ENCODE peak calls at places on chromosome 13, in eight cellular contexts. One of them, this sample, is unnamed.

GRCh38 chr13:30735025-30735967 is at the start of gene ALOX5AP:
- DNase-seq in hypothalamus: no peak
- DNase-seq in midbrain: no peak
- DNase-seq in activated CD8-positive, alpha-beta memory T cell treated with anti-CD3 and anti-CD28 coated beads for 48 hours: no peak
- DNase-seq in GM10248: peak
- DNase-seq in activated T-helper 1 cell treated with anti-CD3 and anti-CD28 coated beads, Interleukin-12 subunit alpha, Interleukin-12 subunit beta, Interleukin-2, Interleukin-4 antibody, amounts not matched to agents 30 ng/mL and 10 ng/mL and 1 ng/mL, durations not matched to agents 14 hours and 24 hours and 36 hours: no peak
- DNase-seq in LoVo: no peak
- DNase-seq in GM12891: peak
- DNase-seq in this sample: peak

GRCh38 chr13:39599842-39600241 is 3.2 kb downstream of the LHFPL6 start:
- DNase-seq in hypothalamus: no peak
- DNase-seq in activated CD8-positive, alpha-beta memory T cell treated with anti-CD3 and anti-CD28 coated beads for 48 hours: no peak
- DNase-seq in GM10248: no peak
- DNase-seq in midbrain: no peak
- DNase-seq in LoVo: no peak
- DNase-seq in activated T-helper 1 cell treated with anti-CD3 and anti-CD28 coated beads, Interleukin-12 subunit alpha, Interleukin-12 subunit beta, Interleukin-2, Interleukin-4 antibody, amounts not matched to agents 30 ng/mL and 10 ng/mL and 1 ng/mL, durations not matched to agents 14 hours and 24 hours and 36 hours: no peak
- DNase-seq in GM12891: no peak
- DNase-seq in this sample: no peak

GRCh38 chr13:20221772-20222171 is 10.3 kb downstream of the GJB6 start:
- DNase-seq in GM12891: no peak
- DNase-seq in midbrain: no peak
- DNase-seq in hypothalamus: no peak
- DNase-seq in activated T-helper 1 cell treated with anti-CD3 and anti-CD28 coated beads, Interleukin-12 subunit alpha, Interleukin-12 subunit beta, Interleukin-2, Interleukin-4 antibody, amounts not matched to agents 30 ng/mL and 10 ng/mL and 1 ng/mL, durations not matched to agents 14 hours and 24 hours and 36 hours: no peak
- DNase-seq in GM10248: no peak
- DNase-seq in activated CD8-positive, alpha-beta memory T cell treated with anti-CD3 and anti-CD28 coated beads for 48 hours: no peak
- DNase-seq in LoVo: no peak
- DNase-seq in this sample: no peak

GRCh38 chr13:84237181-84237580 is 354.9 kb upstream of the SLITRK1 start:
- DNase-seq in LoVo: no peak
- DNase-seq in GM10248: no peak
- DNase-seq in GM12891: no peak
- DNase-seq in midbrain: no peak
- DNase-seq in activated T-helper 1 cell treated with anti-CD3 and anti-CD28 coated beads, Interleukin-12 subunit alpha, Interleukin-12 subunit beta, Interleukin-2, Interleukin-4 antibody, amounts not matched to agents 30 ng/mL and 10 ng/mL and 1 ng/mL, durations not matched to agents 14 hours and 24 hours and 36 hours: no peak
- DNase-seq in hypothalamus: no peak
- DNase-seq in activated CD8-positive, alpha-beta memory T cell treated with anti-CD3 and anti-CD28 coated beads for 48 hours: no peak
- DNase-seq in this sample: no peak

GRCh38 chr13:30745917-30746686 is 10.8 kb downstream of the ALOX5AP start:
- DNase-seq in activated T-helper 1 cell treated with anti-CD3 and anti-CD28 coated beads, Interleukin-12 subunit alpha, Interleukin-12 subunit beta, Interleukin-2, Interleukin-4 antibody, amounts not matched to agents 30 ng/mL and 10 ng/mL and 1 ng/mL, durations not matched to agents 14 hours and 24 hours and 36 hours: no peak
- DNase-seq in GM10248: no peak
- DNase-seq in hypothalamus: no peak
- DNase-seq in LoVo: no peak
- DNase-seq in activated CD8-positive, alpha-beta memory T cell treated with anti-CD3 and anti-CD28 coated beads for 48 hours: no peak
- DNase-seq in midbrain: no peak
- DNase-seq in GM12891: no peak
- DNase-seq in this sample: no peak

GRCh38 chr13:110354715-110355473 is 47.8 kb downstream of the COL4A2 start:
- DNase-seq in activated T-helper 1 cell treated with anti-CD3 and anti-CD28 coated beads, Interleukin-12 subunit alpha, Interleukin-12 subunit beta, Interleukin-2, Interleukin-4 antibody, amounts not matched to agents 30 ng/mL and 10 ng/mL and 1 ng/mL, durations not matched to agents 14 hours and 24 hours and 36 hours: no peak
- DNase-seq in activated CD8-positive, alpha-beta memory T cell treated with anti-CD3 and anti-CD28 coated beads for 48 hours: no peak
- DNase-seq in GM12891: no peak
- DNase-seq in LoVo: no peak
- DNase-seq in GM10248: peak
- DNase-seq in hypothalamus: no peak
- DNase-seq in midbrain: no peak
- DNase-seq in this sample: no peak

GRCh38 chr13:21232196-21232595 is 55.7 kb downstream of the MRPL57 start:
- DNase-seq in midbrain: no peak
- DNase-seq in GM12891: no peak
- DNase-seq in activated CD8-positive, alpha-beta memory T cell treated with anti-CD3 and anti-CD28 coated beads for 48 hours: no peak
- DNase-seq in activated T-helper 1 cell treated with anti-CD3 and anti-CD28 coated beads, Interleukin-12 subunit alpha, Interleukin-12 subunit beta, Interleukin-2, Interleukin-4 antibody, amounts not matched to agents 30 ng/mL and 10 ng/mL and 1 ng/mL, durations not matched to agents 14 hours and 24 hours and 36 hours: no peak
- DNase-seq in GM10248: no peak
- DNase-seq in hypothalamus: no peak
- DNase-seq in LoVo: no peak
- DNase-seq in this sample: no peak

GRCh38 chr13:20431687-20432384 is 93.8 kb downstream of the CRYL1 start:
- DNase-seq in LoVo: no peak
- DNase-seq in GM12891: no peak
- DNase-seq in activated T-helper 1 cell treated with anti-CD3 and anti-CD28 coated beads, Interleukin-12 subunit alpha, Interleukin-12 subunit beta, Interleukin-2, Interleukin-4 antibody, amounts not matched to agents 30 ng/mL and 10 ng/mL and 1 ng/mL, durations not matched to agents 14 hours and 24 hours and 36 hours: no peak
- DNase-seq in activated CD8-positive, alpha-beta memory T cell treated with anti-CD3 and anti-CD28 coated beads for 48 hours: no peak
- DNase-seq in midbrain: no peak
- DNase-seq in hypothalamus: no peak
- DNase-seq in GM10248: no peak
- DNase-seq in this sample: no peak

GRCh38 chr13:89568276-89568675 is 1779.2 kb upstream of the MIR17HG start:
- DNase-seq in LoVo: no peak
- DNase-seq in GM12891: no peak
- DNase-seq in hypothalamus: no peak
- DNase-seq in midbrain: no peak
- DNase-seq in activated T-helper 1 cell treated with anti-CD3 and anti-CD28 coated beads, Interleukin-12 subunit alpha, Interleukin-12 subunit beta, Interleukin-2, Interleukin-4 antibody, amounts not matched to agents 30 ng/mL and 10 ng/mL and 1 ng/mL, durations not matched to agents 14 hours and 24 hours and 36 hours: no peak
- DNase-seq in activated CD8-positive, alpha-beta memory T cell treated with anti-CD3 and anti-CD28 coated beads for 48 hours: no peak
- DNase-seq in GM10248: no peak
- DNase-seq in this sample: no peak

GRCh38 chr13:60332682-60333081 is 64.3 kb upstream of the TDRD3 start:
- DNase-seq in GM12891: no peak
- DNase-seq in midbrain: no peak
- DNase-seq in activated CD8-positive, alpha-beta memory T cell treated with anti-CD3 and anti-CD28 coated beads for 48 hours: no peak
- DNase-seq in GM10248: no peak
- DNase-seq in LoVo: no peak
- DNase-seq in activated T-helper 1 cell treated with anti-CD3 and anti-CD28 coated beads, Interleukin-12 subunit alpha, Interleukin-12 subunit beta, Interleukin-2, Interleukin-4 antibody, amounts not matched to agents 30 ng/mL and 10 ng/mL and 1 ng/mL, durations not matched to agents 14 hours and 24 hours and 36 hours: no peak
- DNase-seq in hypothalamus: no peak
- DNase-seq in this sample: no peak

GRCh38 chr13:110520431-110521295 is 40.9 kb downstream of the RAB20 start:
- DNase-seq in hypothalamus: peak
- DNase-seq in midbrain: peak
- DNase-seq in activated CD8-positive, alpha-beta memory T cell treated with anti-CD3 and anti-CD28 coated beads for 48 hours: no peak
- DNase-seq in LoVo: no peak
- DNase-seq in GM12891: no peak
- DNase-seq in activated T-helper 1 cell treated with anti-CD3 and anti-CD28 coated beads, Interleukin-12 subunit alpha, Interleukin-12 subunit beta, Interleukin-2, Interleukin-4 antibody, amounts not matched to agents 30 ng/mL and 10 ng/mL and 1 ng/mL, durations not matched to agents 14 hours and 24 hours and 36 hours: no peak
- DNase-seq in GM10248: no peak
- DNase-seq in this sample: no peak

GRCh38 chr13:42214445-42214844 is 57.5 kb upstream of the AKAP11 start:
- DNase-seq in GM12891: no peak
- DNase-seq in hypothalamus: no peak
- DNase-seq in midbrain: no peak
- DNase-seq in GM10248: no peak
- DNase-seq in LoVo: peak
- DNase-seq in activated T-helper 1 cell treated with anti-CD3 and anti-CD28 coated beads, Interleukin-12 subunit alpha, Interleukin-12 subunit beta, Interleukin-2, Interleukin-4 antibody, amounts not matched to agents 30 ng/mL and 10 ng/mL and 1 ng/mL, durations not matched to agents 14 hours and 24 hours and 36 hours: no peak
- DNase-seq in activated CD8-positive, alpha-beta memory T cell treated with anti-CD3 and anti-CD28 coated beads for 48 hours: no peak
- DNase-seq in this sample: no peak

GRCh38 chr13:73533111-73533510 is 474.3 kb downstream of the KLF5 start:
- DNase-seq in GM12891: no peak
- DNase-seq in activated T-helper 1 cell treated with anti-CD3 and anti-CD28 coated beads, Interleukin-12 subunit alpha, Interleukin-12 subunit beta, Interleukin-2, Interleukin-4 antibody, amounts not matched to agents 30 ng/mL and 10 ng/mL and 1 ng/mL, durations not matched to agents 14 hours and 24 hours and 36 hours: no peak
- DNase-seq in GM10248: no peak
- DNase-seq in hypothalamus: no peak
- DNase-seq in LoVo: peak
- DNase-seq in midbrain: no peak
- DNase-seq in activated CD8-positive, alpha-beta memory T cell treated with anti-CD3 and anti-CD28 coated beads for 48 hours: no peak
- DNase-seq in this sample: no peak

GRCh38 chr13:49812806-49813205 is 20.3 kb upstream of the KPNA3 start:
- DNase-seq in activated T-helper 1 cell treated with anti-CD3 and anti-CD28 coated beads, Interleukin-12 subunit alpha, Interleukin-12 subunit beta, Interleukin-2, Interleukin-4 antibody, amounts not matched to agents 30 ng/mL and 10 ng/mL and 1 ng/mL, durations not matched to agents 14 hours and 24 hours and 36 hours: no peak
- DNase-seq in activated CD8-positive, alpha-beta memory T cell treated with anti-CD3 and anti-CD28 coated beads for 48 hours: no peak
- DNase-seq in LoVo: no peak
- DNase-seq in GM10248: no peak
- DNase-seq in GM12891: no peak
- DNase-seq in midbrain: no peak
- DNase-seq in hypothalamus: no peak
- DNase-seq in this sample: no peak

GRCh38 chr13:106416645-106417044 is 118.8 kb downstream of the EFNB2 start:
- DNase-seq in midbrain: no peak
- DNase-seq in hypothalamus: no peak
- DNase-seq in GM10248: no peak
- DNase-seq in activated T-helper 1 cell treated with anti-CD3 and anti-CD28 coated beads, Interleukin-12 subunit alpha, Interleukin-12 subunit beta, Interleukin-2, Interleukin-4 antibody, amounts not matched to agents 30 ng/mL and 10 ng/mL and 1 ng/mL, durations not matched to agents 14 hours and 24 hours and 36 hours: no peak
- DNase-seq in LoVo: no peak
- DNase-seq in activated CD8-positive, alpha-beta memory T cell treated with anti-CD3 and anti-CD28 coated beads for 48 hours: no peak
- DNase-seq in GM12891: no peak
- DNase-seq in this sample: no peak

GRCh38 chr13:40613192-40613818 is 53.1 kb downstream of the FOXO1 start:
- DNase-seq in LoVo: no peak
- DNase-seq in midbrain: peak
- DNase-seq in activated T-helper 1 cell treated with anti-CD3 and anti-CD28 coated beads, Interleukin-12 subunit alpha, Interleukin-12 subunit beta, Interleukin-2, Interleukin-4 antibody, amounts not matched to agents 30 ng/mL and 10 ng/mL and 1 ng/mL, durations not matched to agents 14 hours and 24 hours and 36 hours: peak
- DNase-seq in activated CD8-positive, alpha-beta memory T cell treated with anti-CD3 and anti-CD28 coated beads for 48 hours: no peak
- DNase-seq in hypothalamus: peak
- DNase-seq in GM10248: peak
- DNase-seq in GM12891: no peak
- DNase-seq in this sample: peak

GRCh38 chr13:102376314-102376713 is 25.5 kb downstream of the FGF14 start:
- DNase-seq in activated T-helper 1 cell treated with anti-CD3 and anti-CD28 coated beads, Interleukin-12 subunit alpha, Interleukin-12 subunit beta, Interleukin-2, Interleukin-4 antibody, amounts not matched to agents 30 ng/mL and 10 ng/mL and 1 ng/mL, durations not matched to agents 14 hours and 24 hours and 36 hours: no peak
- DNase-seq in activated CD8-positive, alpha-beta memory T cell treated with anti-CD3 and anti-CD28 coated beads for 48 hours: no peak
- DNase-seq in LoVo: no peak
- DNase-seq in GM10248: no peak
- DNase-seq in midbrain: no peak
- DNase-seq in GM12891: no peak
- DNase-seq in hypothalamus: no peak
- DNase-seq in this sample: no peak

GRCh38 chr13:51349016-51349415 is 9.5 kb downstream of the SERPINE3 start:
- DNase-seq in GM10248: no peak
- DNase-seq in activated CD8-positive, alpha-beta memory T cell treated with anti-CD3 and anti-CD28 coated beads for 48 hours: no peak
- DNase-seq in LoVo: no peak
- DNase-seq in hypothalamus: no peak
- DNase-seq in activated T-helper 1 cell treated with anti-CD3 and anti-CD28 coated beads, Interleukin-12 subunit alpha, Interleukin-12 subunit beta, Interleukin-2, Interleukin-4 antibody, amounts not matched to agents 30 ng/mL and 10 ng/mL and 1 ng/mL, durations not matched to agents 14 hours and 24 hours and 36 hours: no peak
- DNase-seq in GM12891: no peak
- DNase-seq in midbrain: no peak
- DNase-seq in this sample: no peak

GRCh38 chr13:30607908-30608307 is 9.8 kb upstream of the USPL1 start:
- DNase-seq in GM12891: peak
- DNase-seq in hypothalamus: no peak
- DNase-seq in midbrain: no peak
- DNase-seq in activated T-helper 1 cell treated with anti-CD3 and anti-CD28 coated beads, Interleukin-12 subunit alpha, Interleukin-12 subunit beta, Interleukin-2, Interleukin-4 antibody, amounts not matched to agents 30 ng/mL and 10 ng/mL and 1 ng/mL, durations not matched to agents 14 hours and 24 hours and 36 hours: peak
- DNase-seq in GM10248: peak
- DNase-seq in activated CD8-positive, alpha-beta memory T cell treated with anti-CD3 and anti-CD28 coated beads for 48 hours: no peak
- DNase-seq in LoVo: no peak
- DNase-seq in this sample: peak

GRCh38 chr13:112622375-112622774 is 34.4 kb upstream of the TUBGCP3 start:
- DNase-seq in GM12891: no peak
- DNase-seq in GM10248: no peak
- DNase-seq in LoVo: no peak
- DNase-seq in hypothalamus: no peak
- DNase-seq in activated T-helper 1 cell treated with anti-CD3 and anti-CD28 coated beads, Interleukin-12 subunit alpha, Interleukin-12 subunit beta, Interleukin-2, Interleukin-4 antibody, amounts not matched to agents 30 ng/mL and 10 ng/mL and 1 ng/mL, durations not matched to agents 14 hours and 24 hours and 36 hours: no peak
- DNase-seq in activated CD8-positive, alpha-beta memory T cell treated with anti-CD3 and anti-CD28 coated beads for 48 hours: no peak
- DNase-seq in midbrain: no peak
- DNase-seq in this sample: no peak

GRCh38 chr13:36875431-36875830 is 44.6 kb downstream of the SMAD9 start:
- DNase-seq in midbrain: no peak
- DNase-seq in activated CD8-positive, alpha-beta memory T cell treated with anti-CD3 and anti-CD28 coated beads for 48 hours: no peak
- DNase-seq in hypothalamus: no peak
- DNase-seq in GM10248: no peak
- DNase-seq in activated T-helper 1 cell treated with anti-CD3 and anti-CD28 coated beads, Interleukin-12 subunit alpha, Interleukin-12 subunit beta, Interleukin-2, Interleukin-4 antibody, amounts not matched to agents 30 ng/mL and 10 ng/mL and 1 ng/mL, durations not matched to agents 14 hours and 24 hours and 36 hours: no peak
- DNase-seq in LoVo: no peak
- DNase-seq in GM12891: no peak
- DNase-seq in this sample: no peak

GRCh38 chr13:46553886-46554855 is 1.2 kb downstream of the LRCH1 start:
- DNase-seq in midbrain: peak
- DNase-seq in activated CD8-positive, alpha-beta memory T cell treated with anti-CD3 and anti-CD28 coated beads for 48 hours: peak
- DNase-seq in GM10248: peak
- DNase-seq in LoVo: peak
- DNase-seq in GM12891: peak
- DNase-seq in activated T-helper 1 cell treated with anti-CD3 and anti-CD28 coated beads, Interleukin-12 subunit alpha, Interleukin-12 subunit beta, Interleukin-2, Interleukin-4 antibody, amounts not matched to agents 30 ng/mL and 10 ng/mL and 1 ng/mL, durations not matched to agents 14 hours and 24 hours and 36 hours: peak
- DNase-seq in hypothalamus: no peak
- DNase-seq in this sample: peak

GRCh38 chr13:66312312-66313087 is 917.6 kb downstream of the PCDH9 start:
- DNase-seq in LoVo: peak
- DNase-seq in activated CD8-positive, alpha-beta memory T cell treated with anti-CD3 and anti-CD28 coated beads for 48 hours: no peak
- DNase-seq in hypothalamus: no peak
- DNase-seq in activated T-helper 1 cell treated with anti-CD3 and anti-CD28 coated beads, Interleukin-12 subunit alpha, Interleukin-12 subunit beta, Interleukin-2, Interleukin-4 antibody, amounts not matched to agents 30 ng/mL and 10 ng/mL and 1 ng/mL, durations not matched to agents 14 hours and 24 hours and 36 hours: no peak
- DNase-seq in midbrain: no peak
- DNase-seq in GM10248: no peak
- DNase-seq in GM12891: no peak
- DNase-seq in this sample: no peak

GRCh38 chr13:42574435-42575311 is 721 bp downstream of the TNFSF11 start:
- DNase-seq in GM12891: peak
- DNase-seq in GM10248: peak
- DNase-seq in hypothalamus: no peak
- DNase-seq in LoVo: no peak
- DNase-seq in midbrain: no peak
- DNase-seq in activated T-helper 1 cell treated with anti-CD3 and anti-CD28 coated beads, Interleukin-12 subunit alpha, Interleukin-12 subunit beta, Interleukin-2, Interleukin-4 antibody, amounts not matched to agents 30 ng/mL and 10 ng/mL and 1 ng/mL, durations not matched to agents 14 hours and 24 hours and 36 hours: no peak
- DNase-seq in activated CD8-positive, alpha-beta memory T cell treated with anti-CD3 and anti-CD28 coated beads for 48 hours: peak
- DNase-seq in this sample: peak

GRCh38 chr13:42478531-42479156 is 95.3 kb upstream of the TNFSF11 start:
- DNase-seq in GM12891: no peak
- DNase-seq in GM10248: peak
- DNase-seq in LoVo: no peak
- DNase-seq in activated CD8-positive, alpha-beta memory T cell treated with anti-CD3 and anti-CD28 coated beads for 48 hours: no peak
- DNase-seq in midbrain: no peak
- DNase-seq in hypothalamus: no peak
- DNase-seq in activated T-helper 1 cell treated with anti-CD3 and anti-CD28 coated beads, Interleukin-12 subunit alpha, Interleukin-12 subunit beta, Interleukin-2, Interleukin-4 antibody, amounts not matched to agents 30 ng/mL and 10 ng/mL and 1 ng/mL, durations not matched to agents 14 hours and 24 hours and 36 hours: no peak
- DNase-seq in this sample: no peak

GRCh38 chr13:48201044-48201443 is 32.0 kb upstream of the ITM2B start:
- DNase-seq in GM10248: no peak
- DNase-seq in LoVo: no peak
- DNase-seq in GM12891: no peak
- DNase-seq in midbrain: no peak
- DNase-seq in activated T-helper 1 cell treated with anti-CD3 and anti-CD28 coated beads, Interleukin-12 subunit alpha, Interleukin-12 subunit beta, Interleukin-2, Interleukin-4 antibody, amounts not matched to agents 30 ng/mL and 10 ng/mL and 1 ng/mL, durations not matched to agents 14 hours and 24 hours and 36 hours: no peak
- DNase-seq in activated CD8-positive, alpha-beta memory T cell treated with anti-CD3 and anti-CD28 coated beads for 48 hours: no peak
- DNase-seq in hypothalamus: no peak
- DNase-seq in this sample: no peak

GRCh38 chr13:25046274-25046984 is 49.5 kb upstream of the PABPC3 start:
- DNase-seq in activated T-helper 1 cell treated with anti-CD3 and anti-CD28 coated beads, Interleukin-12 subunit alpha, Interleukin-12 subunit beta, Interleukin-2, Interleukin-4 antibody, amounts not matched to agents 30 ng/mL and 10 ng/mL and 1 ng/mL, durations not matched to agents 14 hours and 24 hours and 36 hours: no peak
- DNase-seq in GM10248: no peak
- DNase-seq in GM12891: no peak
- DNase-seq in LoVo: no peak
- DNase-seq in midbrain: peak
- DNase-seq in hypothalamus: no peak
- DNase-seq in activated CD8-positive, alpha-beta memory T cell treated with anti-CD3 and anti-CD28 coated beads for 48 hours: no peak
- DNase-seq in this sample: no peak